ENCODE peak calls at places on chromosomes 11 and 22, in ten cellular contexts. S, V, G, A, T, K, N, U, I and L are unnamed samples.

GRCh38 chr22:22791438-22792181 is 96.0 kb upstream of the IGLL5 start:
- DNase-seq in S (no peak), V (no peak), G (no peak), A (no peak), T (no peak), K (no peak), N (no peak), U (peak; percentile 85), I (no peak), L (no peak)

GRCh38 chr22:19767427-19768380 is 7.1 kb downstream of the TBX1 start:
- DNase-seq in S (no peak), V (no peak), G (no peak), A (peak; percentile 80), T (no peak), K (no peak), N (no peak), U (no peak), I (peak; percentile 26), L (no peak)

GRCh38 chr11:86717817-86718501 is 45.5 kb upstream of the ME3 start:
- DNase-seq in S (no peak), V (no peak), G (no peak), A (no peak), T (no peak), K (no peak), N (no peak), U (no peak), I (no peak), L (no peak)

GRCh38 chr11:12600829-12601228 is 73.4 kb upstream of the TEAD1 start:
- DNase-seq in S (no peak), V (no peak), G (no peak), A (no peak), T (no peak), K (no peak), N (no peak), U (no peak), I (no peak), L (no peak)

GRCh38 chr11:27416568-27417176 is 53.7 kb upstream of the CCDC34 start:
- DNase-seq in S (no peak), V (no peak), G (no peak), A (no peak), T (no peak), K (no peak), N (no peak), U (no peak), I (no peak), L (no peak)

GRCh38 chr11:47616726-47617416 is 22.7 kb upstream of the C1QTNF4 start:
- DNase-seq in S (no peak), V (no peak), G (peak; percentile 59), A (peak; percentile 71), T (peak; percentile 70), K (peak; percentile 25), N (no peak), U (no peak), I (peak; percentile 21), L (no peak)

GRCh38 chr11:128686045-128686741 is 7.7 kb upstream of the FLI1 start:
- DNase-seq in S (no peak), V (no peak), G (no peak), A (no peak), T (no peak), K (no peak), N (peak; percentile 49), U (no peak), I (no peak), L (no peak)

GRCh38 chr22:21446128-21446826 is 20.9 kb upstream of the TMEM191C start:
- DNase-seq in S (no peak), V (no peak), G (peak; percentile 70), A (peak; percentile 56), T (no peak), K (no peak), N (no peak), U (no peak), I (no peak), L (no peak)

GRCh38 chr11:68868221-68868620 is 26.5 kb upstream of the CPT1A start:
- DNase-seq in S (no peak), V (no peak), G (no peak), A (no peak), T (no peak), K (no peak), N (no peak), U (no peak), I (no peak), L (no peak)

GRCh38 chr11:68749061-68749491 is 2.2 kb downstream of the TESMIN start:
- DNase-seq in S (no peak), V (no peak), G (no peak), A (no peak), T (no peak), K (no peak), N (no peak), U (no peak), I (no peak), L (no peak)

GRCh38 chr11:28673687-28674431 is 565.7 kb downstream of the METTL15 start:
- DNase-seq in S (no peak), V (no peak), G (no peak), A (no peak), T (no peak), K (no peak), N (no peak), U (no peak), I (peak; percentile 54), L (no peak)

GRCh38 chr11:35276396-35276795 is 137.4 kb downstream of the CD44 start:
- DNase-seq in S (no peak), V (no peak), G (no peak), A (no peak), T (no peak), K (no peak), N (no peak), U (no peak), I (no peak), L (no peak)

DNA sequence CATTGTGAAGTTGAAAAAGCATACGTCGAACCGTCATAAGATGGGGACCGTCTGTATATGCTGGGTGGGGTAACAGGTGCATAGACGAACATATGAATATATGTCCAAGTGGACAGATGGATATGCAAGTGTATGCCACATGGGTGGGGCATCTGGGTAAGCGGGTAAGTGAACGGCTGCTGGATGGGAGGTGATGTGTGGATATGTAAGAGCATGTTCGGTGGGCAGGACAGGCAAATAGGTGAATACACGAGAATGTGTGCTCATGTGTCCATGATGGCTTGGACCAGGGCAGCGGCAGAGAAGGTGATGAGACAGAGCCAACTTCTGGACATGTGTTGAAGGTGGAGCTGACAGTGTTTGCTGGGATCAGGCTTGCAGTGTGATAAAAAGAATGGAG is 12.0 kb downstream of the IFITM10 start:
- DNase-seq in S (no peak), V (no peak), G (no peak), A (no peak), T (no peak), K (no peak), N (no peak), U (no peak), I (no peak), L (no peak)
- TF ChIP-seq POLR2AphosphoS5 in S (no peak), V (no peak), G (no peak), A (no peak), T (no peak), K (no peak), N (no peak), U (peak; percentile 9), I (no peak), L (no peak)

DNA sequence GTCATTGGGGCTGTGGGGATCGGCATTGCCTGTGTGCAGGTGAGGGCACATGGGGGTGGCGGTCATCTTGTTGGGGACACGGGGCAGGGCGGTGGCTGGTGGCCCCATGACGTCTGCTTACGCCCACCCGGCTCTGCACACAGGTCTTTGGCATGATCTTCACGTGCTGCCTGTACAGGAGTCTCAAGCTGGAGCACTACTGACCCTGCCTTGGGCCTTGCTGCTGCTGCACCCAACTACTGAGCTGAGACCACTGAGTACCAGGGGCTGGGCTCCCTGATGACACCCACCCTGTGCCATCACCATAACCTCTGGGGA is 4.4 kb downstream of the POLR2L start:
- DNase-seq in S (no peak), V (no peak), G (no peak), A (no peak), T (no peak), K (no peak), N (no peak), U (no peak), I (no peak), L (no peak)
- H3K27ac ChIP-seq in S (no peak overlapping the region), V (no peak overlapping the region), G (no peak overlapping the region), A (peak overlapping the region; percentile 9), T (peak overlapping the region; percentile 41), K (peak overlapping the region; percentile 91), N (no peak overlapping the region), U (no peak overlapping the region), I (peak overlapping the region; percentile 97), L (no peak overlapping the region)

GRCh38 chr22:38925571-38926041 is 31.8 kb upstream of the APOBEC3A start:
- DNase-seq in S (no peak), V (no peak), G (no peak), A (no peak), T (no peak), K (no peak), N (no peak), U (no peak), I (no peak), L (no peak)

GRCh38 chr22:38921801-38922200 is 35.6 kb upstream of the APOBEC3A start:
- DNase-seq in S (no peak), V (no peak), G (no peak), A (no peak), T (peak; percentile 11), K (no peak), N (no peak), U (no peak), I (no peak), L (no peak)

GRCh38 chr22:38927033-38927789 is 30.2 kb upstream of the APOBEC3A start:
- DNase-seq in S (peak; percentile 57), V (peak; percentile 50), G (no peak), A (peak; percentile 89), T (no peak), K (peak; percentile 88), N (peak; percentile 79), U (no peak), I (peak; percentile 74), L (no peak)

GRCh38 chr22:38923463-38924196 is 33.8 kb upstream of the APOBEC3A start:
- DNase-seq in S (no peak), V (peak; percentile 80), G (no peak), A (peak; percentile 93), T (peak; percentile 58), K (peak; percentile 77), N (peak; percentile 71), U (no peak), I (peak; percentile 91), L (no peak)

GRCh38 chr22:38924197-38924952 is 33.0 kb upstream of the APOBEC3A start:
- DNase-seq in S (no peak), V (peak; percentile 77), G (no peak), A (peak; percentile 89), T (peak; percentile 20), K (peak; percentile 88), N (no peak), U (no peak), I (peak; percentile 80), L (no peak)
- TF ChIP-seq POLR2AphosphoS5 in S (no peak), V (peak; percentile 11), G (no peak), A (peak; percentile 59), T (no peak), K (peak; percentile 79), N (no peak), U (no peak), I (peak; percentile 16), L (no peak)

DNA sequence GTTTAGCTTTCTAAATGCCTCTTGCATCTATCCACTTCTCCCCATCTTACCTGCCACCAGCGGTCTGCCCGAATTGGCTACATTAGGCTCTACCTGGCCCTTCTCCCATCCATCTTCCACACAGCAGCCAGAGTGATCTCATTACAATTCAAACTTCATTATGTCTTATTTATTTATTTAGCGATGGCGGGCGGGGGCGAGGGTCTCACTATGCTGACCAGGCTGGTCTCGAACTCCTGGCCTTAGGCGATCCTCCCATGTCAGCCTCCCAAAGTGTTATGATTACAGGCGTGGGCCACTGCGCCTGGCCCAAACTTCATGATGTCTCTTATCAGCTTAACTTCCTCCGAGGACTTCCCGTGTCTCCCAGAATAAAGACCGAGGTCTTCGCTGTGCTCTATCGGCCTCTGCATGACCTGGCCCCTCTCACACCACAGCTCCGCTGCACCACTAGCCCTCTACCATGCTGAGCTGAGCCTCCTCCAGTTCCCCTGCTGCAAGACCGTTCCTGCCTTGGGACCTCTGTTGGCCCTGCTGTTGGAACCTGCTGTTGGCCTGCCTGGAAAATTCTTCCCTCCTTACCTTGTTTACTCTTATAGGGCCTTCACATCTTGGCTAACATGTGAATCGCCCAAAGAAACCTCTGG is 870 bp upstream of the CTTN start:
- DNase-seq in S (no peak), V (no peak), G (no peak), A (no peak), T (peak; percentile 79), K (peak; percentile 20), N (peak; percentile 57), U (no peak), I (peak; percentile 13), L (no peak)
- H3K27ac ChIP-seq in S (peak overlapping the region; percentile 63), V (peak overlapping the region; percentile 95), G (peak overlapping the region; percentile 84), A (peak overlapping the region; percentile 91), T (peak overlapping the region; percentile 87), K (peak overlapping the region; percentile 90), N (peak overlapping the region; percentile 73), U (peak overlapping the region; percentile 90), I (peak overlapping the region; percentile 90), L (no peak overlapping the region)